ENCODE peak calls at places on chromosome 21, in six cellular contexts. Y is astrocyte of the spinal cord, C is fibroblast of villous mesenchyme, S is left ventricle myocardium inferior, P is mucosa of descending colon, Q is PC-3. G is an unnamed sample.

GRCh38 chr21:38985423-38986378 is 180.0 kb downstream of the ETS2 start:
- DNase-seq in Y (peak), C (peak), S (peak), P (peak), Q (no peak), G (peak)

GRCh38 chr21:26844258-26845065 is 747 bp downstream of the ADAMTS1 start:
- DNase-seq in Y (peak), C (no peak), S (peak), P (peak), Q (peak), G (no peak)

GRCh38 chr21:25338415-25338814 is 268.9 kb downstream of the MRPL39 start:
- DNase-seq in Y (no peak), C (no peak), S (no peak), P (no peak), Q (no peak), G (no peak)

GRCh38 chr21:26148834-26149354 is 21.7 kb downstream of the APP start:
- DNase-seq in Y (peak), C (no peak), S (no peak), P (no peak), Q (peak), G (no peak)

GRCh38 chr21:30793581-30794314 is 19.3 kb downstream of the KRTAP8-1 start:
- DNase-seq in Y (no peak), C (no peak), S (no peak), P (no peak), Q (no peak), G (no peak)

GRCh38 chr21:28431527-28432200 is 561.0 kb downstream of the LTN1 start:
- DNase-seq in Y (no peak), C (no peak), S (no peak), P (no peak), Q (peak), G (peak)

GRCh38 chr21:26522704-26523103 is 50.4 kb downstream of the CYYR1 start:
- DNase-seq in Y (no peak), C (no peak), S (no peak), P (no peak), Q (no peak), G (no peak)

GRCh38 chr21:27339902-27340301 is 373.0 kb upstream of the ADAMTS5 start:
- DNase-seq in Y (no peak), C (peak), S (no peak), P (no peak), Q (no peak), G (no peak)

GRCh38 chr21:31173881-31174555 is 135.7 kb upstream of the KRTAP19-8 start:
- DNase-seq in Y (no peak), C (no peak), S (peak), P (no peak), Q (no peak), G (no peak)

GRCh38 chr21:36150192-36150711 is 6.4 kb upstream of the DOP1B start:
- DNase-seq in Y (peak), C (no peak), S (peak), P (no peak), Q (no peak), G (no peak)

GRCh38 chr21:38956791-38957571 is 151.3 kb downstream of the ETS2 start:
- DNase-seq in Y (no peak), C (peak), S (no peak), P (no peak), Q (no peak), G (no peak)

GRCh38 chr21:32378956-32379355 is 13.9 kb downstream of the URB1 start:
- DNase-seq in Y (no peak), C (peak), S (peak), P (no peak), Q (no peak), G (no peak)

GRCh38 chr21:21003701-21004100 is 5.5 kb downstream of the NCAM2 start:
- DNase-seq in Y (peak), C (peak), S (no peak), P (no peak), Q (peak), G (no peak)

GRCh38 chr21:46095106-46095719 is 2.7 kb upstream of the COL6A2 start:
- DNase-seq in Y (no peak), C (no peak), S (no peak), P (peak), Q (no peak), G (no peak)

GRCh38 chr21:31668651-31669491 is 9.4 kb downstream of the SOD1 start:
- DNase-seq in Y (no peak), C (no peak), S (no peak), P (no peak), Q (no peak), G (no peak)

GRCh38 chr21:46223217-46223616 is 5.4 kb downstream of the LSS start:
- DNase-seq in Y (no peak), C (no peak), S (no peak), P (no peak), Q (no peak), G (no peak)

GRCh38 chr21:38819719-38820147 is 14.0 kb downstream of the ETS2 start:
- DNase-seq in Y (peak), C (peak), S (no peak), P (no peak), Q (peak), G (no peak)

GRCh38 chr21:35850029-35850428 is 210.3 kb downstream of the SETD4 start:
- DNase-seq in Y (peak), C (peak), S (no peak), P (no peak), Q (no peak), G (peak)

GRCh38 chr21:15651172-15651571 is 78.6 kb upstream of the USP25 start:
- DNase-seq in Y (no peak), C (no peak), S (no peak), P (no peak), Q (peak), G (no peak)

GRCh38 chr21:15841856-15842564 is 112.2 kb downstream of the USP25 start:
- DNase-seq in Y (peak), C (peak), S (no peak), P (no peak), Q (peak), G (peak)

GRCh38 chr21:23963454-23963853 is 1643.8 kb downstream of the MRPL39 start:
- DNase-seq in Y (peak), C (no peak), S (no peak), P (no peak), Q (peak), G (no peak)

GRCh38 chr21:41217656-41218380 is 49.9 kb downstream of the BACE2 start:
- DNase-seq in Y (peak), C (peak), S (peak), P (peak), Q (no peak), G (peak)

GRCh38 chr21:25421327-25422028 is 185.8 kb downstream of the MRPL39 start:
- DNase-seq in Y (peak), C (peak), S (no peak), P (no peak), Q (peak), G (peak)

GRCh38 chr21:29186246-29186645 is 55.8 kb downstream of the MAP3K7CL start:
- DNase-seq in Y (no peak), C (no peak), S (no peak), P (no peak), Q (no peak), G (no peak)

GRCh38 chr21:28336299-28336698 is 656.4 kb downstream of the LTN1 start:
- DNase-seq in Y (peak), C (peak), S (no peak), P (no peak), Q (peak), G (peak)

GRCh38 chr21:25708467-25709065 is 26.1 kb downstream of the ATP5PF start:
- DNase-seq in Y (peak), C (peak), S (no peak), P (no peak), Q (peak), G (peak)

GRCh38 chr21:39115659-39116235 is 67.5 kb downstream of the PSMG1 start:
- DNase-seq in Y (no peak), C (no peak), S (no peak), P (no peak), Q (no peak), G (no peak)

GRCh38 chr21:15224346-15225086 is 159.7 kb upstream of the NRIP1 start:
- DNase-seq in Y (peak), C (peak), S (no peak), P (no peak), Q (peak), G (peak)

GRCh38 chr21:30083120-30083945 is 83.3 kb downstream of the CLDN17 start:
- DNase-seq in Y (no peak), C (no peak), S (no peak), P (no peak), Q (no peak), G (no peak)

GRCh38 chr21:46307625-46308024 is 16.0 kb downstream of the C21orf58 start:
- DNase-seq in Y (peak), C (peak), S (no peak), P (no peak), Q (peak), G (no peak)

GRCh38 chr21:29072873-29073221 is 601 bp downstream of the CCT8 start:
- DNase-seq in Y (peak), C (peak), S (no peak), P (no peak), Q (peak), G (no peak)

GRCh38 chr21:16082038-16082816 is 352.4 kb downstream of the USP25 start:
- DNase-seq in Y (peak), C (peak), S (no peak), P (no peak), Q (peak), G (no peak)

DNA sequence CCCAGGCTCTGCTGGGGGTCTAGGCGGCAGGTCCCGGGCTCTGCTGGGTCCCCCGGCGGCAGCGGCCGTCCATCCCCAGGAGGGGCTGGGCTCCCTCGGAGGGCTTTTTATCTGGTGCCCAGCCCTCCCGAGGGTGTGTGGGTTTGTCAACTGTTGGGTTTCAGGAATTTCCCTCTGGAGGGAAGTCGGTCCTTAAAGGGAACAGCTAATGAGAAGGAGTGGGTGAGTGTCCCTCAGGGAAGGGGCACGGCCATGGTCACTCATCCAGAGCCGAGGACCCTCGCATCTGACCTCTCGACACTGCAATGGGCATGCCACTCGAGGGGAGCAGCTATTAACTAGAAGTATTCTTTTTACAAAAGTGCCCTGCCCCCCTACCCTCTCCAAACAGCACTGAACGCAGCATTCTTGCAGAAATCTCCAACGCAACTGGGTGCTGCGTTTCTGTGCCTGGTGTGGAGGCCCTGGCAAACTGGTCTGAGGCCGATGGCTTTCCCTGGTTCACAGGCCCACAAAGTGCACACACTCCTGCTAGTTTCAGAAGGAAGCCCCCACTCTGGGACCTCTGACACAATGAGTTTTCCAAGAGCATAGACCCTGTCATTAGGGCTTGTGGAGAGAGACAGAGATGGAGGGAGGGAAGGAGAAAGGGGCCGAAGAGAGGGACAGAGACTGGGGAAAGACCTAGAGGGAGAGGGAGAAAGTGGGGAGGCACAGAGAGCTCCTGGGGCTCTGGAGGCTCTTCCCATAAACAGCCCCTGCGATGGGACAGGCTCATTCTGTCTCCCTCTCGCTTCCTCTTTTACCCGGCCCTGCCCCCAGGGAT is 1.0 kb upstream of the TSPEAR start:
- DNase-seq in Y (no peak), C (no peak), S (no peak), P (no peak), Q (no peak), G (no peak)
- H3K4me3 ChIP-seq in Y (no peak), C (no peak), S (no peak), P (no peak), Q (no peak), G (no peak)

DNA sequence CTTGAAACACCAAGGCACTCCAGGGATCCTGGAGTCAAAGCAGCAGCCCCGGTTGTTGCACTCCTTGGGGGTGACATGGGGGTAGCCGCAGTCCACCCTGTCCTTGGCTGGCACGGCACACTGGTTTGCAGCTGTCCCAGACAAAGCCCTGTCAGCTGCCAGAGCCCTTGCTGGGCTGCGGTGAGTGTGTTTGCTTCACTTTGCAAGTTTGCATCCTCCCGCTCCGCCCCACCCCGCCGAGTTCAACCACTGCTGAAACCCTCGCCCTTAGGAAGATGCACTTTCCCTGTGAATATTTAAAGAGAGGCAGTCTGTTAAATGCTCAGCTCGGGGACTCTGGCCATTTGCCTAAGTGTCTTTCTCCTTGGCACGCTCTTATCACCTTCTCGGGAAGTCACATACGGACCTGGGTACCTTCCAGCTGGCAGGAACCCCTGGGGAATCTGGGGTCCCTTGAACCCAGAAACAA is 1.7 kb downstream of the TFF3 start:
- DNase-seq in Y (peak), C (no peak), S (no peak), P (peak), Q (no peak), G (no peak)
- H3K4me3 ChIP-seq in Y (no peak), C (no peak), S (no peak), P (no peak), Q (no peak), G (no peak)

GRCh38 chr21:34180406-34180805 is 107.0 kb downstream of the MRPS6 start:
- DNase-seq in Y (no peak), C (no peak), S (no peak), P (no peak), Q (no peak), G (no peak)

GRCh38 chr21:34182436-34182835 is 109.1 kb downstream of the MRPS6 start:
- DNase-seq in Y (no peak), C (peak), S (no peak), P (no peak), Q (no peak), G (no peak)

GRCh38 chr21:34179204-34179935 is 106.0 kb downstream of the MRPS6 start:
- DNase-seq in Y (no peak), C (no peak), S (no peak), P (no peak), Q (no peak), G (no peak)

GRCh38 chr21:34181418-34181817 is 108.0 kb downstream of the MRPS6 start:
- DNase-seq in Y (no peak), C (no peak), S (no peak), P (no peak), Q (no peak), G (no peak)

DNA sequence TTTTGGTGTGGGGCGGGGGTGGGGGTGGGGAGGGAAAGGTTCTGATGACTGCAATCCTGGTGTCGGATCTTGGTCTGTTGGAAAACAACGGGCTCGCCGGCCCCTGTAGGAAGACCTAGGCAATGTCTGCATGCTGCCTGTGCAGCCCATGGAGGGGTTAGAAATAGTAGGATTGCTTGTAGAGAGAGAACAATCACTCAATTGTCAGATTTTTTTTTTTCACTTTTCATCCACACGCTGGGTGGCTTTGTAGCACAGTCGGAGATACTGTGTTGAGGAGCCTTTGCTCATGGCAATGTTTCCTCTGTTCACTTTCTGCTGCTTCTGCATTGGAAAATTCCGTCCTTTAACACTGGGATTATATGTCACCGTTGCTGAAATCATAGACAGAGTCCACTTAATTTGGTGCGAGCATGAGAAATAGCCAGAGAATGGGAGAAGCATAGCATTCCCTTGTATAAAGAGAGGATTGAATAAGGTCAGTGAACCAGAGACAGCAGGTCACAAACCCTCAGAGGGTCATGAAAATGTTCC is 107.5 kb downstream of the MRPS6 start:
- DNase-seq in Y (no peak), C (no peak), S (no peak), P (no peak), Q (no peak), G (no peak)
- H3K4me3 ChIP-seq in Y (no peak), C (no peak), S (peak), P (no peak), Q (no peak), G (no peak)

DNA sequence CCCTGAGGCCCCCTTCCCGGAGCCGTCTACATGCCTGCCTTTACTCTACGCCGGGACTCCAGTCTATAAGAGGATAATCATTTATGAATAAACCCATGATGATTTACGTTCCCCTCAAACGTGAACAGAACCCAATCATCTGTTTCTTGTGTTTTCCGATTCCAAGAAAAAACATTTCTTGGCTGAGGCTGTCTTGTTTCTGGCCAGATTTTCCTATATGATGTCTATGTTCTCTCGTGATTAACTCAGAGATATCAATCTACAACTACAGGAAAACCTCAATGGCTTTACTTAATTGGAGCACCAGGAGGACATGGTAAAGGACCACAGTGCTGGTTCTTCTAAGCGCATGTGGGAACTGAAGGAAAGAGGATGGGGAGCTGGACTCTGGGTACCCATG is 22.3 kb downstream of the RCAN1 start:
- DNase-seq in Y (no peak), C (no peak), S (no peak), P (no peak), Q (no peak), G (no peak)
- H3K4me3 ChIP-seq in Y (no peak), C (no peak), S (peak), P (no peak), Q (no peak), G (no peak)

DNA sequence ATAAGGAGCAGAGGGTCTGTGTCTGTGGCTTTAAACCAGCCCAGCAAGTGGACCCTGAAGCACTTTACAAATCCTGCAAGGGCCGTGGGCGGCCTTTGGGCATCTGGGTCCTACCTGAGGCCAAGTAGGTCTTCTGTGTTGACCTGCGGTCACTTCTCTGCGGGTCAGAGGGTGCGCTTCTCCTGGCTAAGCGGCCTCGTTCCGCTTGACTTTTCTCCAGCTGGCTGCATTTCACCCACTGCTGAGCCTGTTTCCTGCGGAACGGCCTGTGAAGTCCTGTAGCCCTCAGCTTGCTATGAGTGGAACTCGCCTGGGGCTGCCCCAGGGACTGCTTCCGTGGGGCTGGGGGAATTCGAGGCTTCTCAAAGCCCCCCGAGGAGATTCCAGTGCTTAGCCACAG is 43.3 kb downstream of the SLC37A1 start:
- DNase-seq in Y (no peak), C (no peak), S (no peak), P (peak), Q (no peak), G (no peak)
- H3K4me3 ChIP-seq in Y (no peak), C (no peak), S (no peak), P (no peak), Q (no peak), G (no peak)

G was measured in skeletal muscle cell.